ENCODE peak calls at places on chromosomes 5 and 9, in ten cellular contexts. K is AG09309, A is astrocyte of the spinal cord, Z is ovary, Q is IMR-90, I is choroid plexus epithelial cell, N is HFFc6, R is MM.1S, L is astrocyte of the cerebellum, C is uterus. U is an unnamed sample.

GRCh38 chr5:10354048-10354872 is 765 bp downstream of the MARCHF6 start:
- DNase-seq in L (no peak), C (no peak), K (no peak), I (peak), N (no peak), A (peak), Z (peak), R (peak), Q (peak), U (no peak)

GRCh38 chr9:13351768-13352386 is 72.4 kb upstream of the MPDZ start:
- DNase-seq in K (peak), N (peak), Q (peak), I (peak), A (peak), R (peak), C (peak), Z (no peak), L (peak), U (no peak)

GRCh38 chr9:5263568-5264218 is 32.5 kb downstream of the INSL4 start:
- DNase-seq in A (peak), L (peak), R (peak), C (no peak), K (no peak), Z (no peak), I (peak), N (peak), Q (no peak), U (no peak)

GRCh38 chr5:72109625-72110024 is 2.4 kb downstream of the MAP1B start:
- DNase-seq in Q (no peak), A (peak), C (no peak), Z (no peak), K (no peak), R (no peak), L (no peak), N (no peak), I (no peak), U (no peak)

GRCh38 chr9:126169736-126170135 is 156.9 kb upstream of the MVB12B start:
- DNase-seq in Z (no peak), C (no peak), Q (no peak), R (no peak), L (no peak), N (no peak), K (no peak), A (no peak), I (no peak), U (no peak)

GRCh38 chr5:172733179-172733973 is 37.6 kb downstream of the DUSP1 start:
- DNase-seq in Z (peak), Q (peak), I (peak), K (peak), L (peak), C (peak), R (no peak), N (peak), A (peak), U (peak)

GRCh38 chr9:95857896-95858295 is 17.6 kb upstream of the ERCC6L2 start:
- DNase-seq in I (no peak), A (no peak), Z (no peak), R (no peak), Q (no peak), C (no peak), N (no peak), K (no peak), L (no peak), U (no peak)

GRCh38 chr9:108041551-108041950 is 552.0 kb upstream of the KLF4 start:
- DNase-seq in A (peak), Z (no peak), L (peak), N (peak), Q (peak), I (peak), K (peak), R (no peak), C (no peak), U (no peak)

GRCh38 chr9:11743356-11743755 is 949.8 kb upstream of the TYRP1 start:
- DNase-seq in C (no peak), R (no peak), I (no peak), A (no peak), L (no peak), Z (no peak), K (no peak), Q (no peak), N (no peak), U (no peak)

GRCh38 chr5:58094031-58094430 is 365.9 kb downstream of the PLK2 start:
- DNase-seq in A (no peak), Z (no peak), R (peak), K (no peak), L (no peak), Q (peak), I (no peak), C (no peak), N (peak), U (no peak)

GRCh38 chr5:142508027-142508426 is 177.9 kb downstream of the FGF1 start:
- DNase-seq in Q (no peak), C (no peak), I (no peak), Z (no peak), R (no peak), K (no peak), L (no peak), A (no peak), N (no peak), U (no peak)

GRCh38 chr9:16281707-16282106 is 588.8 kb downstream of the BNC2 start:
- DNase-seq in K (no peak), L (no peak), A (no peak), Q (no peak), I (no peak), N (no peak), R (no peak), C (no peak), Z (no peak), U (no peak)

GRCh38 chr9:87827341-87827740 is 55.3 kb upstream of the SPATA31E1 start:
- DNase-seq in K (no peak), R (no peak), C (no peak), Z (no peak), A (no peak), N (peak), I (no peak), L (peak), Q (no peak), U (no peak)

GRCh38 chr9:124792976-124793594 is 16.2 kb downstream of the OLFML2A start:
- DNase-seq in A (no peak), I (peak), N (peak), K (peak), R (no peak), Q (peak), C (peak), L (no peak), Z (peak), U (no peak)

GRCh38 chr9:121277518-121278275 is 9.7 kb downstream of the GSN start:
- DNase-seq in N (peak), I (peak), R (no peak), Q (peak), A (peak), Z (no peak), K (peak), L (no peak), C (no peak), U (peak)

GRCh38 chr9:93952784-93953491 is 2.2 kb downstream of the BARX1 start:
- DNase-seq in Z (no peak), K (no peak), C (no peak), A (no peak), I (no peak), Q (no peak), R (no peak), N (no peak), L (no peak), U (no peak)

GRCh38 chr5:40681351-40682311 is 1.9 kb downstream of the PTGER4 start:
- DNase-seq in R (no peak), K (no peak), A (peak), N (no peak), Z (no peak), I (no peak), C (no peak), Q (no peak), L (no peak), U (no peak)

GRCh38 chr5:1416856-1417469 is 28.3 kb downstream of the SLC6A3 start:
- DNase-seq in K (no peak), R (no peak), I (no peak), C (no peak), N (no peak), L (no peak), Q (no peak), A (no peak), Z (no peak), U (no peak)

GRCh38 chr9:99112750-99113417 is 8.0 kb downstream of the TGFBR1 start:
- DNase-seq in R (peak), C (no peak), I (no peak), Q (no peak), K (no peak), L (no peak), A (no peak), N (no peak), Z (no peak), U (no peak)

GRCh38 chr9:121745396-121745695 is 93.9 kb downstream of the DAB2IP start:
- DNase-seq in N (no peak), R (no peak), I (no peak), A (no peak), K (no peak), Q (no peak), C (no peak), Z (no peak), L (no peak), U (no peak)

GRCh38 chr5:180330810-180331646 is 22.1 kb downstream of the GFPT2 start:
- DNase-seq in I (peak), K (peak), N (peak), R (no peak), Q (peak), Z (peak), A (peak), C (peak), L (peak), U (peak)

GRCh38 chr5:180333661-180334060 is 19.5 kb downstream of the GFPT2 start:
- DNase-seq in N (peak), C (no peak), L (no peak), Z (no peak), K (no peak), I (peak), A (peak), Q (peak), R (no peak), U (no peak)

GRCh38 chr5:180332861-180333260 is 20.3 kb downstream of the GFPT2 start:
- DNase-seq in A (no peak), I (no peak), C (no peak), N (no peak), K (no peak), R (no peak), L (no peak), Z (no peak), Q (no peak), U (no peak)

GRCh38 chr5:180331647-180331950 is 21.5 kb downstream of the GFPT2 start:
- DNase-seq in C (no peak), Q (no peak), I (peak), N (no peak), L (no peak), A (no peak), R (no peak), Z (no peak), K (no peak), U (no peak)

GRCh38 chr5:180332051-180332517 is 21.1 kb downstream of the GFPT2 start:
- DNase-seq in L (peak), A (peak), K (no peak), C (no peak), I (no peak), N (no peak), Q (no peak), Z (peak), R (no peak), U (no peak)
- TF ChIP-seq CTCF in L (peak), A (peak), K (peak), C (no peak), I (peak), N (peak), Q (peak), Z (no peak), R (no peak), U (peak)

GRCh38 chr5:37553720-37554402 is 174.7 kb downstream of the WDR70 start:
- DNase-seq in L (peak), K (peak), Z (no peak), C (no peak), N (peak), R (no peak), I (peak), A (peak), Q (peak), U (peak)

GRCh38 chr5:37554403-37554739 is 175.3 kb downstream of the WDR70 start:
- DNase-seq in L (no peak), Z (no peak), N (no peak), R (no peak), K (no peak), A (no peak), I (no peak), Q (no peak), C (no peak), U (no peak)

GRCh38 chr5:37552770-37553719 is 173.9 kb downstream of the WDR70 start:
- DNase-seq in R (no peak), A (peak), N (no peak), L (peak), K (peak), I (peak), Q (peak), Z (no peak), C (no peak), U (no peak)

GRCh38 chr5:37557734-37558293 is 178.7 kb downstream of the WDR70 start:
- DNase-seq in Q (no peak), A (no peak), L (no peak), C (no peak), R (peak), K (no peak), I (no peak), Z (no peak), N (no peak), U (no peak)

GRCh38 chr5:37554938-37555337 is 175.8 kb downstream of the WDR70 start:
- DNase-seq in A (peak), R (peak), C (no peak), Q (no peak), L (no peak), I (peak), K (no peak), N (no peak), Z (no peak), U (no peak)
- TF ChIP-seq CTCF in A (peak), R (peak), C (no peak), Q (peak), L (peak), I (peak), K (peak), N (peak), Z (no peak), U (peak)

DNA sequence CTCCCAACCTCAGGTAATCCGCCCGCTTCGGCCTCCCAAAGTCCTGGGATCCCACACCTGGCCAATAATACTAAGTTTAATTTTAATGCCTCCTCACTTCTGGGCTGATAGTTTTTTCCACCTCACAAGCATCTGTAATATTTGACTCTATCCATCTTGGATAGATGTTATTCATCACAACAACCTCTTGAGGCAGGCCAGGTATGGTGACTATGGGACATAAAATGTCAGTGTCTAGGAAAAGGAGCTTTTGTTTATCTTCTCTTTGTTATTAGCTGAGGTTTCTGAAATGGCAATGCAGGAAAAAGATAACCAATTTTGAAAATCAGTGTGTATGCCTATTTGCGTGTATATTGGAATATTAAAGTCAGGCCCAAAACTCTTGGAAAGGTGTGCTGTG is 1.2 kb upstream of the CCDC69 start:
- DNase-seq in A (no peak), L (no peak), I (no peak), N (no peak), Q (no peak), K (no peak), Z (no peak), C (no peak), R (peak), U (no peak)
- TF ChIP-seq CTCF in A (no peak), L (no peak), I (no peak), N (no peak), Q (no peak), K (no peak), Z (no peak), C (no peak), R (peak), U (no peak)

GRCh38 chr9:135309763-135310125 is 169.8 kb upstream of the PPP1R26 start:
- DNase-seq in Q (no peak), A (no peak), Z (no peak), R (no peak), N (no peak), C (no peak), I (no peak), K (no peak), L (no peak), U (no peak)
- TF ChIP-seq CTCF in Q (no peak), A (no peak), Z (no peak), R (no peak), N (no peak), C (no peak), I (no peak), K (no peak), L (no peak), U (no peak)

GRCh38 chr5:138874241-138874640 is 894 bp downstream of the LRRTM2 start:
- DNase-seq in A (peak), Z (no peak), N (no peak), Q (peak), I (no peak), K (no peak), R (no peak), C (no peak), L (no peak), U (no peak)
- TF ChIP-seq CTCF in A (no peak), Z (no peak), N (no peak), Q (no peak), I (no peak), K (no peak), R (no peak), C (no peak), L (peak), U (no peak)

DNA sequence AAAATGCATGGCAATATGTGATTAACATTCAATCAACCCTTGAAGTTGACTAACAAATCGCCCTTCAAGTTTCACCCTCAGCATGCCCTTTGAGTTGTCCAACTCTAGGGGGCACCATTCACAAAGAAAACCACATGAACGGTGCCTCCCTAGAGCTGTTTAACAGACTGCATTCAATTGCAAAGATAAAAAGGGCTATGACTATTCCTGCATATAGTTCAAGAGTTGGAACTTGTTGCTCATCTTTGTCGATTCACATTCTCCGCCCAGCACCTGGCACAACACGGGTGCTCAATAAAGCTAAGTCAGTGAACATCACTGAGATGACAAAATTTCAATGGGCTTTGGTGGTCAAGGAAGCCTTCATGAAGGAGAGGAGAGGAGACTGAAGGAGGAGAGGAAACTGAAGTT is 69.6 kb upstream of the SLC30A5 start:
- DNase-seq in A (no peak), Z (no peak), Q (peak), I (peak), C (no peak), R (peak), K (no peak), N (peak), L (no peak), U (no peak)
- TF ChIP-seq CTCF in A (peak), Z (no peak), Q (peak), I (peak), C (no peak), R (peak), K (peak), N (peak), L (peak), U (peak)

GRCh38 chr5:67338416-67338815 is 141.8 kb upstream of the CD180 start:
- DNase-seq in K (no peak), R (no peak), Z (no peak), L (peak), I (peak), A (no peak), C (no peak), Q (no peak), N (no peak), U (no peak)
- TF ChIP-seq CTCF in K (no peak), R (no peak), Z (no peak), L (no peak), I (no peak), A (no peak), C (no peak), Q (no peak), N (no peak), U (no peak)

GRCh38 chr5:20572560-20572959 is 584.6 kb upstream of the CDH18 start:
- DNase-seq in L (peak), I (peak), N (no peak), K (no peak), Z (no peak), A (peak), Q (peak), R (no peak), C (no peak), U (no peak)
- TF ChIP-seq CTCF in L (no peak), I (peak), N (no peak), K (no peak), Z (no peak), A (peak), Q (no peak), R (no peak), C (no peak), U (no peak)